ENCODE peak calls at places on chromosomes 5 and 9, in seven cellular contexts. One of them, this sample, is unnamed.

GRCh38 chr5:91436241-91436640 is 53.1 kb upstream of the ARRDC3 start:
- DNase-seq in CD8-positive, alpha-beta T cell: no peak
- DNase-seq in astrocyte: no peak
- DNase-seq in tibial nerve: no peak
- DNase-seq in OCI-LY7: no peak
- DNase-seq in sigmoid colon: no peak
- DNase-seq in heart right ventricle: no peak
- DNase-seq in this sample: peak; percentile 59

GRCh38 chr5:32707394-32707997 is 3.6 kb upstream of the NPR3 start:
- DNase-seq in CD8-positive, alpha-beta T cell: no peak
- DNase-seq in astrocyte: no peak
- DNase-seq in tibial nerve: no peak
- DNase-seq in OCI-LY7: peak; percentile 36
- DNase-seq in sigmoid colon: no peak
- DNase-seq in heart right ventricle: no peak
- DNase-seq in this sample: peak; percentile 68

GRCh38 chr9:72390896-72391295 is 25.9 kb upstream of the ZFAND5 start:
- DNase-seq in CD8-positive, alpha-beta T cell: no peak
- DNase-seq in astrocyte: no peak
- DNase-seq in tibial nerve: no peak
- DNase-seq in OCI-LY7: no peak
- DNase-seq in sigmoid colon: no peak
- DNase-seq in heart right ventricle: no peak
- DNase-seq in this sample: no peak

GRCh38 chr9:116855881-116856662 is 169.0 kb downstream of the TRIM32 start:
- DNase-seq in CD8-positive, alpha-beta T cell: no peak
- DNase-seq in astrocyte: peak; percentile 5
- DNase-seq in tibial nerve: no peak
- DNase-seq in OCI-LY7: no peak
- DNase-seq in sigmoid colon: no peak
- DNase-seq in heart right ventricle: no peak
- DNase-seq in this sample: peak; percentile 58

GRCh38 chr5:115309751-115310370 is 13.4 kb upstream of the CCDC112 start:
- DNase-seq in CD8-positive, alpha-beta T cell: no peak
- DNase-seq in astrocyte: peak; percentile 41
- DNase-seq in tibial nerve: no peak
- DNase-seq in OCI-LY7: peak; percentile 50
- DNase-seq in sigmoid colon: no peak
- DNase-seq in heart right ventricle: no peak
- DNase-seq in this sample: peak; percentile 82

GRCh38 chr5:153880094-153880493 is 158.6 kb downstream of the FAM114A2 start:
- DNase-seq in CD8-positive, alpha-beta T cell: no peak
- DNase-seq in astrocyte: no peak
- DNase-seq in tibial nerve: no peak
- DNase-seq in OCI-LY7: no peak
- DNase-seq in sigmoid colon: no peak
- DNase-seq in heart right ventricle: no peak
- DNase-seq in this sample: no peak

GRCh38 chr9:107933042-107933441 is 443.5 kb upstream of the KLF4 start:
- DNase-seq in CD8-positive, alpha-beta T cell: no peak
- DNase-seq in astrocyte: no peak
- DNase-seq in tibial nerve: no peak
- DNase-seq in OCI-LY7: no peak
- DNase-seq in sigmoid colon: no peak
- DNase-seq in heart right ventricle: no peak
- DNase-seq in this sample: peak; percentile 49

GRCh38 chr5:138092301-138092700 is 8.5 kb downstream of the WNT8A start:
- DNase-seq in CD8-positive, alpha-beta T cell: no peak
- DNase-seq in astrocyte: no peak
- DNase-seq in tibial nerve: no peak
- DNase-seq in OCI-LY7: no peak
- DNase-seq in sigmoid colon: no peak
- DNase-seq in heart right ventricle: no peak
- DNase-seq in this sample: no peak

GRCh38 chr5:32522429-32523143 is 62.8 kb upstream of the SUB1 start:
- DNase-seq in CD8-positive, alpha-beta T cell: peak; percentile 33
- DNase-seq in astrocyte: peak; percentile 94
- DNase-seq in tibial nerve: peak; percentile 20
- DNase-seq in OCI-LY7: no peak
- DNase-seq in sigmoid colon: no peak
- DNase-seq in heart right ventricle: no peak
- DNase-seq in this sample: peak; percentile 86

GRCh38 chr5:132470596-132470995 is 20.0 kb downstream of the IRF1 start:
- DNase-seq in CD8-positive, alpha-beta T cell: no peak
- DNase-seq in astrocyte: no peak
- DNase-seq in tibial nerve: no peak
- DNase-seq in OCI-LY7: no peak
- DNase-seq in sigmoid colon: peak; percentile 63
- DNase-seq in heart right ventricle: no peak
- DNase-seq in this sample: no peak

GRCh38 chr5:107705390-107706014 is 34.8 kb upstream of the EFNA5 start:
- DNase-seq in CD8-positive, alpha-beta T cell: no peak
- DNase-seq in astrocyte: peak; percentile 70
- DNase-seq in tibial nerve: no peak
- DNase-seq in OCI-LY7: no peak
- DNase-seq in sigmoid colon: no peak
- DNase-seq in heart right ventricle: no peak
- DNase-seq in this sample: peak; percentile 78

GRCh38 chr5:2751592-2752021 is at the start of gene IRX2:
- DNase-seq in CD8-positive, alpha-beta T cell: no peak
- DNase-seq in astrocyte: peak; percentile 96
- DNase-seq in tibial nerve: no peak
- DNase-seq in OCI-LY7: no peak
- DNase-seq in sigmoid colon: no peak
- DNase-seq in heart right ventricle: peak; percentile 84
- DNase-seq in this sample: peak; percentile 92

GRCh38 chr5:120252839-120253238 is 211.3 kb upstream of the PRR16 start:
- DNase-seq in CD8-positive, alpha-beta T cell: no peak
- DNase-seq in astrocyte: peak; percentile 58
- DNase-seq in tibial nerve: no peak
- DNase-seq in OCI-LY7: no peak
- DNase-seq in sigmoid colon: no peak
- DNase-seq in heart right ventricle: no peak
- DNase-seq in this sample: peak; percentile 34

GRCh38 chr9:108665856-108666784 is 189.7 kb downstream of the ACTL7B start:
- DNase-seq in CD8-positive, alpha-beta T cell: no peak
- DNase-seq in astrocyte: no peak
- DNase-seq in tibial nerve: no peak
- DNase-seq in OCI-LY7: no peak
- DNase-seq in sigmoid colon: no peak
- DNase-seq in heart right ventricle: no peak
- DNase-seq in this sample: no peak

GRCh38 chr9:26856413-26857032 is 36.1 kb downstream of the CAAP1 start:
- DNase-seq in CD8-positive, alpha-beta T cell: no peak
- DNase-seq in astrocyte: peak; percentile 15
- DNase-seq in tibial nerve: no peak
- DNase-seq in OCI-LY7: peak; percentile 62
- DNase-seq in sigmoid colon: no peak
- DNase-seq in heart right ventricle: no peak
- DNase-seq in this sample: peak; percentile 69

GRCh38 chr5:89246252-89246651 is 363.3 kb upstream of the MEF2C start:
- DNase-seq in CD8-positive, alpha-beta T cell: no peak
- DNase-seq in astrocyte: peak; percentile 51
- DNase-seq in tibial nerve: no peak
- DNase-seq in OCI-LY7: no peak
- DNase-seq in sigmoid colon: no peak
- DNase-seq in heart right ventricle: no peak
- DNase-seq in this sample: peak; percentile 40

GRCh38 chr9:76150016-76150415 is 244.2 kb downstream of the RFK start:
- DNase-seq in CD8-positive, alpha-beta T cell: no peak
- DNase-seq in astrocyte: no peak
- DNase-seq in tibial nerve: no peak
- DNase-seq in OCI-LY7: no peak
- DNase-seq in sigmoid colon: no peak
- DNase-seq in heart right ventricle: no peak
- DNase-seq in this sample: no peak

GRCh38 chr5:130116431-130116830 is 212.2 kb downstream of the CHSY3 start:
- DNase-seq in CD8-positive, alpha-beta T cell: no peak
- DNase-seq in astrocyte: no peak
- DNase-seq in tibial nerve: no peak
- DNase-seq in OCI-LY7: no peak
- DNase-seq in sigmoid colon: no peak
- DNase-seq in heart right ventricle: no peak
- DNase-seq in this sample: no peak

GRCh38 chr5:157247267-157247666 is 18.7 kb upstream of the CYFIP2 start:
- DNase-seq in CD8-positive, alpha-beta T cell: no peak
- DNase-seq in astrocyte: no peak
- DNase-seq in tibial nerve: no peak
- DNase-seq in OCI-LY7: no peak
- DNase-seq in sigmoid colon: no peak
- DNase-seq in heart right ventricle: no peak
- DNase-seq in this sample: no peak

GRCh38 chr5:56564451-56565223 is 250.7 kb upstream of the MAP3K1 start:
- DNase-seq in CD8-positive, alpha-beta T cell: no peak
- DNase-seq in astrocyte: no peak
- DNase-seq in tibial nerve: no peak
- DNase-seq in OCI-LY7: no peak
- DNase-seq in sigmoid colon: no peak
- DNase-seq in heart right ventricle: no peak
- DNase-seq in this sample: no peak

GRCh38 chr5:147621016-147621415 is 111.1 kb upstream of the DPYSL3 start:
- DNase-seq in CD8-positive, alpha-beta T cell: no peak
- DNase-seq in astrocyte: no peak
- DNase-seq in tibial nerve: no peak
- DNase-seq in OCI-LY7: no peak
- DNase-seq in sigmoid colon: no peak
- DNase-seq in heart right ventricle: no peak
- DNase-seq in this sample: no peak

DNA sequence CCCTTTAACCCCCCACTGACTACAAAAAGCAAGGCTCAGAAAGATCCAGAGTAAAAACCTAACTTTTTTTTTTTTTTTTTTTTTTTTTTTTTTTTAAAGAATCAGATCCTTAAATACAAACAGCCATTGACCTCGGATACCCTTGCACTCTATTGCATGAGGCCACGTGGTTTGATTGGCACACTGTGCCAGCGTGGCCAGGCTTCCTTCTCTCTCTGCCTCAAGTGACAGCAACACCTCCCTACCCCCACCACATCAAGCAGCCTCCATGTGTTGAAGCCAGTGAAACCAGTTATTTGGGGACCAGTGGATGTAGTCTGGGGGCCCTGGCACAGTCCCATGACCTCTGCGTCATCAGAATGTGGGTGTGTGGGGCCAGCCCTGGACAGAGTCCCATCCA is 71.4 kb downstream of the OTULIN start:
- DNase-seq in CD8-positive, alpha-beta T cell: no peak
- DNase-seq in astrocyte: no peak
- DNase-seq in tibial nerve: no peak
- DNase-seq in OCI-LY7: no peak
- DNase-seq in sigmoid colon: no peak
- DNase-seq in heart right ventricle: peak; percentile 37
- DNase-seq in this sample: no peak
- H3K4me1 ChIP-seq in CD8-positive, alpha-beta T cell: no peaks in the 10 kb centered on the region
- H3K4me1 ChIP-seq in astrocyte: peaks cover 12% of the 10 kb centered on the region
- H3K4me1 ChIP-seq in tibial nerve: no peaks in the 10 kb centered on the region
- H3K4me1 ChIP-seq in OCI-LY7: no peaks in the 10 kb centered on the region
- H3K4me1 ChIP-seq in sigmoid colon: no peaks in the 10 kb centered on the region
- H3K4me1 ChIP-seq in heart right ventricle: peaks cover 31% of the 10 kb centered on the region
- H3K4me1 ChIP-seq in this sample: peaks cover 18% of the 10 kb centered on the region

GRCh38 chr5:177089825-177090641 is 3.3 kb downstream of the FGFR4 start:
- DNase-seq in CD8-positive, alpha-beta T cell: no peak
- DNase-seq in astrocyte: no peak
- DNase-seq in tibial nerve: no peak
- DNase-seq in OCI-LY7: no peak
- DNase-seq in sigmoid colon: no peak
- DNase-seq in heart right ventricle: no peak
- DNase-seq in this sample: no peak
- H3K4me1 ChIP-seq in CD8-positive, alpha-beta T cell: peaks cover 10% of the 10 kb centered on the region
- H3K4me1 ChIP-seq in astrocyte: peaks cover 5% of the 10 kb centered on the region
- H3K4me1 ChIP-seq in tibial nerve: peaks cover 11% of the 10 kb centered on the region
- H3K4me1 ChIP-seq in OCI-LY7: peaks cover 23% of the 10 kb centered on the region
- H3K4me1 ChIP-seq in sigmoid colon: peaks cover 14% of the 10 kb centered on the region
- H3K4me1 ChIP-seq in heart right ventricle: peaks cover 35% of the 10 kb centered on the region
- H3K4me1 ChIP-seq in this sample: peaks cover 8% of the 10 kb centered on the region

DNA sequence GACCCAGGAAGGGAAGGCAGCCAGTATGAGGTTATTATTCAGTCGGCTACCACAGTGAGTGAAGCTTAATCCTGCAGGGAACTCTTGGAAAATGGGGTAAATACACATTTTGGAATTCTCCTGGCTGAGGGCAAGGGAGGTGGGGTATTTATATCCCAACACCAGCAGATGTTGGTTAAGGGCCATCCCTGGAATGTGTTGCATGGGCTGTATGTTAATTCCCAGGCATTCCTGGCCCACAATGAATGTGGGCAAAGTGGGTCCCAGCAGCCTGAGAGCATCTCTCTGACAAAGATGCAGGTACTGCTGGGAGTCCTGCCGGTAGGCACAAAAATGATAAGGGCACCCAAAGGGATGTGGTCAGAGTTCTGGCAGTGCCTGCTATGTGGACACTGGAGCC is 2.9 kb upstream of the GPRIN1 start:
- DNase-seq in CD8-positive, alpha-beta T cell: no peak
- DNase-seq in astrocyte: no peak
- DNase-seq in tibial nerve: no peak
- DNase-seq in OCI-LY7: no peak
- DNase-seq in sigmoid colon: no peak
- DNase-seq in heart right ventricle: no peak
- DNase-seq in this sample: no peak
- H3K4me1 ChIP-seq in CD8-positive, alpha-beta T cell: peaks cover 7% of the 10 kb centered on the region
- H3K4me1 ChIP-seq in astrocyte: peaks cover 31% of the 10 kb centered on the region
- H3K4me1 ChIP-seq in tibial nerve: no peaks in the 10 kb centered on the region
- H3K4me1 ChIP-seq in OCI-LY7: peaks cover 14% of the 10 kb centered on the region
- H3K4me1 ChIP-seq in sigmoid colon: peaks cover 15% of the 10 kb centered on the region
- H3K4me1 ChIP-seq in heart right ventricle: peaks cover 12% of the 10 kb centered on the region
- H3K4me1 ChIP-seq in this sample: peaks cover 27% of the 10 kb centered on the region

GRCh38 chr9:91211919-91212318 is 149.8 kb downstream of the AUH start:
- DNase-seq in CD8-positive, alpha-beta T cell: peak; percentile 25
- DNase-seq in astrocyte: no peak
- DNase-seq in tibial nerve: no peak
- DNase-seq in OCI-LY7: no peak
- DNase-seq in sigmoid colon: no peak
- DNase-seq in heart right ventricle: no peak
- DNase-seq in this sample: no peak

GRCh38 chr9:91208837-91209236 is 152.9 kb downstream of the AUH start:
- DNase-seq in CD8-positive, alpha-beta T cell: no peak
- DNase-seq in astrocyte: no peak
- DNase-seq in tibial nerve: no peak
- DNase-seq in OCI-LY7: peak; percentile 28
- DNase-seq in sigmoid colon: no peak
- DNase-seq in heart right ventricle: no peak
- DNase-seq in this sample: no peak

GRCh38 chr9:91210318-91210717 is 151.4 kb downstream of the AUH start:
- DNase-seq in CD8-positive, alpha-beta T cell: no peak
- DNase-seq in astrocyte: no peak
- DNase-seq in tibial nerve: no peak
- DNase-seq in OCI-LY7: no peak
- DNase-seq in sigmoid colon: no peak
- DNase-seq in heart right ventricle: no peak
- DNase-seq in this sample: no peak

GRCh38 chr9:91212592-91213243 is 149.0 kb downstream of the AUH start:
- DNase-seq in CD8-positive, alpha-beta T cell: no peak
- DNase-seq in astrocyte: no peak
- DNase-seq in tibial nerve: no peak
- DNase-seq in OCI-LY7: peak; percentile 16
- DNase-seq in sigmoid colon: no peak
- DNase-seq in heart right ventricle: no peak
- DNase-seq in this sample: no peak

DNA sequence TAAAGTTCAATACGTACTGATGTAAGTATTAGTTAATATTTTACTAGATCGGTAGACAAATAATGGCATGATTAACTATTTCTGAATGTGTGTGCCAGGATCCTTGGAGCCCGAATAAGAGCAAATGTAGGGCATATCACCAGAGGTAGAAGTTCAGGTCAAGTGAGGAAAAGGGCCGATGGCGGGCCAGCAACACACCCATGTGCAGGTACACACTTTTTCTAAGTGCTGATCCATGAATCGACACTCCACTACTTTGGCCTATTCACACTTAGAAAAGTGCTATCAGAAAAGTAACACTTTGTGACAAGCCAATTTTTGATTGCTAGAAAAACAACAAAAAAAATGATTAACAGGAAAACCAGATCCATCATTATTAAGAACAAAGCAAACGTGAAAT is 150.3 kb downstream of the AUH start:
- DNase-seq in CD8-positive, alpha-beta T cell: no peak
- DNase-seq in astrocyte: no peak
- DNase-seq in tibial nerve: no peak
- DNase-seq in OCI-LY7: no peak
- DNase-seq in sigmoid colon: no peak
- DNase-seq in heart right ventricle: no peak
- DNase-seq in this sample: no peak
- H3K4me1 ChIP-seq in CD8-positive, alpha-beta T cell: peaks cover 21% of the 10 kb centered on the region
- H3K4me1 ChIP-seq in astrocyte: no peaks in the 10 kb centered on the region
- H3K4me1 ChIP-seq in tibial nerve: peaks cover 22% of the 10 kb centered on the region
- H3K4me1 ChIP-seq in OCI-LY7: peaks cover 51% of the 10 kb centered on the region
- H3K4me1 ChIP-seq in sigmoid colon: peaks cover 20% of the 10 kb centered on the region
- H3K4me1 ChIP-seq in heart right ventricle: peaks cover 25% of the 10 kb centered on the region
- H3K4me1 ChIP-seq in this sample: peaks cover 5% of the 10 kb centered on the region